ENCODE peak calls at places on chromosomes 16 and 17, in five cellular contexts. One of them, this sample, is unnamed.

GRCh38 chr17:8732406-8733065 is 12.1 kb downstream of the CCDC42 start:
- DNase-seq in anterior cingulate cortex: no peak
- DNase-seq in skeletal muscle cell: no peak
- DNase-seq in NCI-H460: no peak
- DNase-seq in fibroblast of villous mesenchyme: no peak
- DNase-seq in this sample: no peak

GRCh38 chr16:78485188-78485898 is 385.9 kb downstream of the WWOX start:
- DNase-seq in NCI-H460: no peak
- DNase-seq in skeletal muscle cell: no peak
- DNase-seq in fibroblast of villous mesenchyme: no peak
- DNase-seq in anterior cingulate cortex: no peak
- DNase-seq in this sample: no peak

GRCh38 chr17:33260638-33261037 is 32.5 kb downstream of the ASIC2 start:
- DNase-seq in fibroblast of villous mesenchyme: no peak
- DNase-seq in NCI-H460: no peak
- DNase-seq in anterior cingulate cortex: no peak
- DNase-seq in skeletal muscle cell: no peak
- DNase-seq in this sample: no peak

GRCh38 chr17:19384723-19385391 is 2.1 kb downstream of the MFAP4 start:
- DNase-seq in anterior cingulate cortex: peak; percentile 81
- DNase-seq in fibroblast of villous mesenchyme: peak; percentile 97
- DNase-seq in skeletal muscle cell: peak; percentile 88
- DNase-seq in NCI-H460: no peak
- DNase-seq in this sample: peak; percentile 35

GRCh38 chr16:10895053-10895946 is 18.3 kb downstream of the CIITA start:
- DNase-seq in anterior cingulate cortex: no peak
- DNase-seq in skeletal muscle cell: peak; percentile 4
- DNase-seq in fibroblast of villous mesenchyme: peak; percentile 45
- DNase-seq in NCI-H460: peak; percentile 44
- DNase-seq in this sample: no peak

GRCh38 chr16:7492122-7492521 is 159.5 kb downstream of the RBFOX1 start:
- DNase-seq in fibroblast of villous mesenchyme: no peak
- DNase-seq in skeletal muscle cell: no peak
- DNase-seq in NCI-H460: no peak
- DNase-seq in anterior cingulate cortex: no peak
- DNase-seq in this sample: no peak

GRCh38 chr16:6969594-6969993 is 363.1 kb upstream of the RBFOX1 start:
- DNase-seq in NCI-H460: no peak
- DNase-seq in fibroblast of villous mesenchyme: no peak
- DNase-seq in skeletal muscle cell: no peak
- DNase-seq in anterior cingulate cortex: no peak
- DNase-seq in this sample: no peak

GRCh38 chr16:71467810-71468209 is 5.8 kb upstream of the ZNF23 start:
- DNase-seq in fibroblast of villous mesenchyme: peak; percentile 36
- DNase-seq in NCI-H460: peak; percentile 32
- DNase-seq in skeletal muscle cell: no peak
- DNase-seq in anterior cingulate cortex: no peak
- DNase-seq in this sample: no peak

GRCh38 chr17:63347475-63347874 is 98.6 kb downstream of the CYB561 start:
- DNase-seq in skeletal muscle cell: no peak
- DNase-seq in anterior cingulate cortex: no peak
- DNase-seq in fibroblast of villous mesenchyme: no peak
- DNase-seq in NCI-H460: no peak
- DNase-seq in this sample: no peak

GRCh38 chr17:66716236-66717026 is 118.5 kb upstream of the CACNG5 start:
- DNase-seq in anterior cingulate cortex: peak; percentile 44
- DNase-seq in NCI-H460: no peak
- DNase-seq in fibroblast of villous mesenchyme: no peak
- DNase-seq in skeletal muscle cell: no peak
- DNase-seq in this sample: no peak

GRCh38 chr16:23679274-23679985 is 741 bp downstream of the PLK1 start:
- DNase-seq in skeletal muscle cell: no peak
- DNase-seq in NCI-H460: peak; percentile 7
- DNase-seq in anterior cingulate cortex: no peak
- DNase-seq in fibroblast of villous mesenchyme: peak; percentile 56
- DNase-seq in this sample: no peak

GRCh38 chr16:1048442-1049112 is 24.0 kb upstream of the SSTR5 start:
- DNase-seq in fibroblast of villous mesenchyme: peak; percentile 24
- DNase-seq in NCI-H460: peak; percentile 51
- DNase-seq in skeletal muscle cell: no peak
- DNase-seq in anterior cingulate cortex: peak; percentile 50
- DNase-seq in this sample: no peak

GRCh38 chr17:34781571-34782108 is 179.6 kb downstream of the CCT6B start:
- DNase-seq in fibroblast of villous mesenchyme: no peak
- DNase-seq in NCI-H460: no peak
- DNase-seq in anterior cingulate cortex: no peak
- DNase-seq in skeletal muscle cell: no peak
- DNase-seq in this sample: no peak

GRCh38 chr16:63467513-63467912 is 1431.3 kb upstream of the CDH8 start:
- DNase-seq in anterior cingulate cortex: no peak
- DNase-seq in fibroblast of villous mesenchyme: no peak
- DNase-seq in NCI-H460: no peak
- DNase-seq in skeletal muscle cell: no peak
- DNase-seq in this sample: no peak

GRCh38 chr17:5297245-5297644 is 15.2 kb downstream of the RABEP1 start:
- DNase-seq in skeletal muscle cell: no peak
- DNase-seq in NCI-H460: no peak
- DNase-seq in fibroblast of villous mesenchyme: no peak
- DNase-seq in anterior cingulate cortex: no peak
- DNase-seq in this sample: no peak

GRCh38 chr16:25411376-25412081 is 153.9 kb upstream of the ZKSCAN2 start:
- DNase-seq in skeletal muscle cell: no peak
- DNase-seq in anterior cingulate cortex: no peak
- DNase-seq in NCI-H460: no peak
- DNase-seq in fibroblast of villous mesenchyme: no peak
- DNase-seq in this sample: no peak

GRCh38 chr17:74117999-74118421 is 85.5 kb upstream of the RPL38 start:
- DNase-seq in fibroblast of villous mesenchyme: no peak
- DNase-seq in skeletal muscle cell: no peak
- DNase-seq in NCI-H460: no peak
- DNase-seq in anterior cingulate cortex: no peak
- DNase-seq in this sample: no peak

GRCh38 chr16:56836410-56836834 is 28.6 kb upstream of the SLC12A3 start:
- DNase-seq in fibroblast of villous mesenchyme: no peak
- DNase-seq in NCI-H460: no peak
- DNase-seq in skeletal muscle cell: no peak
- DNase-seq in anterior cingulate cortex: no peak
- DNase-seq in this sample: no peak

GRCh38 chr17:45326566-45326965 is 9.7 kb upstream of the MAP3K14 start:
- DNase-seq in NCI-H460: no peak
- DNase-seq in skeletal muscle cell: no peak
- DNase-seq in anterior cingulate cortex: no peak
- DNase-seq in fibroblast of villous mesenchyme: no peak
- DNase-seq in this sample: no peak

GRCh38 chr17:62098623-62099231 is 33.6 kb upstream of the MED13 start:
- DNase-seq in skeletal muscle cell: no peak
- DNase-seq in NCI-H460: no peak
- DNase-seq in fibroblast of villous mesenchyme: no peak
- DNase-seq in anterior cingulate cortex: no peak
- DNase-seq in this sample: no peak

GRCh38 chr16:31267332-31268032 is 7.7 kb downstream of the ITGAM start:
- DNase-seq in fibroblast of villous mesenchyme: no peak
- DNase-seq in skeletal muscle cell: no peak
- DNase-seq in NCI-H460: no peak
- DNase-seq in anterior cingulate cortex: no peak
- DNase-seq in this sample: no peak

GRCh38 chr16:57911711-57912110 is 59.2 kb downstream of the CNGB1 start:
- DNase-seq in NCI-H460: no peak
- DNase-seq in fibroblast of villous mesenchyme: no peak
- DNase-seq in anterior cingulate cortex: no peak
- DNase-seq in skeletal muscle cell: no peak
- DNase-seq in this sample: no peak

GRCh38 chr17:83010323-83011200 is 68.8 kb upstream of the METRNL start:
- DNase-seq in skeletal muscle cell: no peak
- DNase-seq in NCI-H460: no peak
- DNase-seq in anterior cingulate cortex: no peak
- DNase-seq in fibroblast of villous mesenchyme: no peak
- DNase-seq in this sample: no peak

GRCh38 chr16:48452991-48453760 is 68.0 kb upstream of the SIAH1 start:
- DNase-seq in skeletal muscle cell: no peak
- DNase-seq in fibroblast of villous mesenchyme: no peak
- DNase-seq in NCI-H460: no peak
- DNase-seq in anterior cingulate cortex: no peak
- DNase-seq in this sample: no peak

GRCh38 chr17:39739020-39739884 is 1.5 kb downstream of the GRB7 start:
- DNase-seq in fibroblast of villous mesenchyme: no peak
- DNase-seq in anterior cingulate cortex: no peak
- DNase-seq in NCI-H460: no peak
- DNase-seq in skeletal muscle cell: no peak
- DNase-seq in this sample: no peak

GRCh38 chr17:57294075-57294474 is 37.8 kb downstream of the MSI2 start:
- DNase-seq in fibroblast of villous mesenchyme: no peak
- DNase-seq in skeletal muscle cell: no peak
- DNase-seq in anterior cingulate cortex: no peak
- DNase-seq in NCI-H460: no peak
- DNase-seq in this sample: no peak

GRCh38 chr17:33686171-33686570 is 393.1 kb upstream of the ASIC2 start:
- DNase-seq in skeletal muscle cell: no peak
- DNase-seq in anterior cingulate cortex: no peak
- DNase-seq in NCI-H460: no peak
- DNase-seq in fibroblast of villous mesenchyme: no peak
- DNase-seq in this sample: no peak

GRCh38 chr16:17241264-17241835 is 229.4 kb downstream of the XYLT1 start:
- DNase-seq in NCI-H460: no peak
- DNase-seq in fibroblast of villous mesenchyme: no peak
- DNase-seq in skeletal muscle cell: no peak
- DNase-seq in anterior cingulate cortex: no peak
- DNase-seq in this sample: no peak

GRCh38 chr16:2846511-2847310 is 11.3 kb downstream of the PRSS22 start:
- DNase-seq in NCI-H460: no peak
- DNase-seq in anterior cingulate cortex: no peak
- DNase-seq in fibroblast of villous mesenchyme: peak; percentile 93
- DNase-seq in skeletal muscle cell: peak; percentile 31
- DNase-seq in this sample: no peak

GRCh38 chr17:50187403-50187735 is 14.1 kb downstream of the COL1A1 start:
- DNase-seq in NCI-H460: no peak
- DNase-seq in anterior cingulate cortex: no peak
- DNase-seq in fibroblast of villous mesenchyme: no peak
- DNase-seq in skeletal muscle cell: no peak
- DNase-seq in this sample: no peak

GRCh38 chr17:60770946-60771422 is 93.3 kb downstream of the BCAS3 start:
- DNase-seq in anterior cingulate cortex: no peak
- DNase-seq in NCI-H460: no peak
- DNase-seq in skeletal muscle cell: no peak
- DNase-seq in fibroblast of villous mesenchyme: no peak
- DNase-seq in this sample: no peak